ENCODE peak calls at places on chromosomes 1 and 21, in eight cellular contexts. H, G, W, Z, D, U, L and A are unnamed samples.

GRCh38 chr1:171245458-171246064 is 2.7 kb upstream of the FMO1 start:
- DNase-seq in H (peak), G (no peak), W (peak), Z (peak), D (peak), U (peak), L (peak), A (peak)

GRCh38 chr1:201628490-201628889 is 89.6 kb downstream of the NAV1 start:
- DNase-seq in H (no peak), G (peak), W (no peak), Z (no peak), D (no peak), U (no peak), L (no peak), A (no peak)

GRCh38 chr1:179586107-179586823 is 5.4 kb upstream of the TDRD5 start:
- DNase-seq in H (no peak), G (peak), W (peak), Z (peak), D (peak), U (peak), L (peak), A (peak)

GRCh38 chr1:209560952-209561351 is 22.6 kb upstream of the CAMK1G start:
- DNase-seq in H (no peak), G (no peak), W (no peak), Z (no peak), D (no peak), U (no peak), L (no peak), A (no peak)

GRCh38 chr1:62826892-62827291 is 43.0 kb downstream of the ATG4C start:
- DNase-seq in H (no peak), G (no peak), W (no peak), Z (no peak), D (no peak), U (no peak), L (no peak), A (no peak)

GRCh38 chr1:218425647-218426342 is 80.7 kb downstream of the TGFB2 start:
- DNase-seq in H (peak), G (no peak), W (no peak), Z (peak), D (no peak), U (no peak), L (peak), A (peak)

GRCh38 chr1:61640531-61641125 is 84.3 kb downstream of the TM2D1 start:
- DNase-seq in H (no peak), G (peak), W (no peak), Z (no peak), D (no peak), U (no peak), L (no peak), A (no peak)

GRCh38 chr1:58576727-58577675 is at the start of gene TACSTD2:
- DNase-seq in H (no peak), G (no peak), W (peak), Z (no peak), D (peak), U (peak), L (no peak), A (no peak)

GRCh38 chr1:11704691-11705475 is 13.4 kb downstream of the DRAXIN start:
- DNase-seq in H (no peak), G (no peak), W (no peak), Z (no peak), D (no peak), U (peak), L (no peak), A (no peak)

GRCh38 chr1:26408604-26409003 is 2.0 kb upstream of the LIN28A start:
- DNase-seq in H (peak), G (peak), W (peak), Z (peak), D (peak), U (peak), L (peak), A (peak)

GRCh38 chr1:49728377-49728776 is 295.4 kb downstream of the AGBL4 start:
- DNase-seq in H (no peak), G (no peak), W (no peak), Z (no peak), D (no peak), U (no peak), L (no peak), A (no peak)

GRCh38 chr1:28364888-28365287 is 4.7 kb upstream of the PHACTR4 start:
- DNase-seq in H (no peak), G (no peak), W (no peak), Z (no peak), D (no peak), U (no peak), L (no peak), A (no peak)

GRCh38 chr1:95435611-95436010 is 201.6 kb downstream of the RWDD3 start:
- DNase-seq in H (no peak), G (no peak), W (no peak), Z (no peak), D (no peak), U (no peak), L (no peak), A (no peak)

GRCh38 chr1:19430121-19431068 is 54.9 kb downstream of the CAPZB start:
- DNase-seq in H (peak), G (no peak), W (no peak), Z (peak), D (no peak), U (no peak), L (peak), A (peak)

GRCh38 chr1:4424766-4425165 is 229.6 kb upstream of the AJAP1 start:
- DNase-seq in H (no peak), G (no peak), W (no peak), Z (no peak), D (no peak), U (no peak), L (no peak), A (no peak)

GRCh38 chr21:17585875-17586450 is 26.7 kb downstream of the BTG3 start:
- DNase-seq in H (peak), G (no peak), W (peak), Z (peak), D (no peak), U (no peak), L (peak), A (peak)

GRCh38 chr21:35408401-35408800 is 359.3 kb upstream of the RUNX1 start:
- DNase-seq in H (no peak), G (no peak), W (no peak), Z (peak), D (no peak), U (no peak), L (peak), A (no peak)

GRCh38 chr21:38474124-38474523 is 24.2 kb downstream of the ERG start:
- DNase-seq in H (no peak), G (no peak), W (no peak), Z (no peak), D (peak), U (no peak), L (no peak), A (peak)